ENCODE peak calls at places on chromosomes 5 and 9, in four cellular contexts. One of them, this sample, is unnamed.

GRCh38 chr9:125749951-125750655 is 2.9 kb downstream of the PBX3 start:
- DNase-seq in nephron progenitor cell: no peak
- DNase-seq in stimulated activated CD8-positive, alpha-beta memory T cell treated with anti-CD3 and anti-CD28 coated beads, Interleukin-15, amount 100 ng/mL, for 24 hours: no peak
- DNase-seq in immature natural killer cell: no peak
- DNase-seq in this sample: no peak

GRCh38 chr5:168813179-168813968 is 234.2 kb upstream of the PANK3 start:
- DNase-seq in nephron progenitor cell: no peak
- DNase-seq in stimulated activated CD8-positive, alpha-beta memory T cell treated with anti-CD3 and anti-CD28 coated beads, Interleukin-15, amount 100 ng/mL, for 24 hours: no peak
- DNase-seq in immature natural killer cell: no peak
- DNase-seq in this sample: no peak

GRCh38 chr5:131328536-131329186 is 64.8 kb downstream of the CDC42SE2 start:
- DNase-seq in nephron progenitor cell: no peak
- DNase-seq in stimulated activated CD8-positive, alpha-beta memory T cell treated with anti-CD3 and anti-CD28 coated beads, Interleukin-15, amount 100 ng/mL, for 24 hours: no peak
- DNase-seq in immature natural killer cell: no peak
- DNase-seq in this sample: no peak

GRCh38 chr5:55575815-55576583 is 41.2 kb upstream of the PLPP1 start:
- DNase-seq in nephron progenitor cell: no peak
- DNase-seq in stimulated activated CD8-positive, alpha-beta memory T cell treated with anti-CD3 and anti-CD28 coated beads, Interleukin-15, amount 100 ng/mL, for 24 hours: no peak
- DNase-seq in immature natural killer cell: no peak
- DNase-seq in this sample: no peak

GRCh38 chr9:105119166-105119565 is 125.3 kb upstream of the SLC44A1 start:
- DNase-seq in nephron progenitor cell: no peak
- DNase-seq in stimulated activated CD8-positive, alpha-beta memory T cell treated with anti-CD3 and anti-CD28 coated beads, Interleukin-15, amount 100 ng/mL, for 24 hours: no peak
- DNase-seq in immature natural killer cell: no peak
- DNase-seq in this sample: no peak

GRCh38 chr9:112203536-112203935 is 28.4 kb upstream of the SUSD1 start:
- DNase-seq in nephron progenitor cell: no peak
- DNase-seq in stimulated activated CD8-positive, alpha-beta memory T cell treated with anti-CD3 and anti-CD28 coated beads, Interleukin-15, amount 100 ng/mL, for 24 hours: no peak
- DNase-seq in immature natural killer cell: no peak
- DNase-seq in this sample: no peak

GRCh38 chr9:130908878-130909356 is 12.3 kb upstream of the QRFP start:
- DNase-seq in nephron progenitor cell: no peak
- DNase-seq in stimulated activated CD8-positive, alpha-beta memory T cell treated with anti-CD3 and anti-CD28 coated beads, Interleukin-15, amount 100 ng/mL, for 24 hours: no peak
- DNase-seq in immature natural killer cell: no peak
- DNase-seq in this sample: no peak

GRCh38 chr5:109907751-109908150 is 218.0 kb downstream of the MAN2A1 start:
- DNase-seq in nephron progenitor cell: no peak
- DNase-seq in stimulated activated CD8-positive, alpha-beta memory T cell treated with anti-CD3 and anti-CD28 coated beads, Interleukin-15, amount 100 ng/mL, for 24 hours: no peak
- DNase-seq in immature natural killer cell: no peak
- DNase-seq in this sample: no peak

GRCh38 chr5:68804343-68804742 is 289.5 kb upstream of the SLC30A5 start:
- DNase-seq in nephron progenitor cell: no peak
- DNase-seq in stimulated activated CD8-positive, alpha-beta memory T cell treated with anti-CD3 and anti-CD28 coated beads, Interleukin-15, amount 100 ng/mL, for 24 hours: no peak
- DNase-seq in immature natural killer cell: no peak
- DNase-seq in this sample: no peak

GRCh38 chr9:13278023-13278367 is 1.5 kb downstream of the MPDZ start:
- DNase-seq in nephron progenitor cell: no peak
- DNase-seq in stimulated activated CD8-positive, alpha-beta memory T cell treated with anti-CD3 and anti-CD28 coated beads, Interleukin-15, amount 100 ng/mL, for 24 hours: no peak
- DNase-seq in immature natural killer cell: no peak
- DNase-seq in this sample: no peak